ENCODE peak calls at places on chromosomes 12 and 14, in seven cellular contexts. One of them, this sample, is unnamed.

GRCh38 chr12:29763301-29763683 is 20.4 kb downstream of the TMTC1 start:
- DNase-seq in GM04504: no peak
- DNase-seq in GM23248: no peak
- DNase-seq in T-helper 9 cell: no peak
- DNase-seq in activated CD4-positive, CD25-positive, alpha-beta regulatory T cell treated with anti-CD3 and anti-CD28 coated beads, Interleukin-2, amount 50 U/mL, for 16 hours: no peak
- DNase-seq in fibroblast of pulmonary artery: no peak
- DNase-seq in naive B cell: no peak
- DNase-seq in this sample: no peak

GRCh38 chr12:101256271-101256670 is 23.6 kb upstream of the UTP20 start:
- DNase-seq in T-helper 9 cell: no peak
- DNase-seq in naive B cell: no peak
- DNase-seq in GM04504: no peak
- DNase-seq in activated CD4-positive, CD25-positive, alpha-beta regulatory T cell treated with anti-CD3 and anti-CD28 coated beads, Interleukin-2, amount 50 U/mL, for 16 hours: no peak
- DNase-seq in GM23248: peak
- DNase-seq in fibroblast of pulmonary artery: no peak
- DNase-seq in this sample: no peak

GRCh38 chr12:4270016-4270669 is 3.4 kb upstream of the CCND2 start:
- DNase-seq in activated CD4-positive, CD25-positive, alpha-beta regulatory T cell treated with anti-CD3 and anti-CD28 coated beads, Interleukin-2, amount 50 U/mL, for 16 hours: no peak
- DNase-seq in fibroblast of pulmonary artery: no peak
- DNase-seq in T-helper 9 cell: no peak
- DNase-seq in GM23248: no peak
- DNase-seq in naive B cell: peak
- DNase-seq in GM04504: no peak
- DNase-seq in this sample: no peak

GRCh38 chr14:55386037-55386798 is 25.4 kb downstream of the ATG14 start:
- DNase-seq in naive B cell: no peak
- DNase-seq in GM04504: no peak
- DNase-seq in activated CD4-positive, CD25-positive, alpha-beta regulatory T cell treated with anti-CD3 and anti-CD28 coated beads, Interleukin-2, amount 50 U/mL, for 16 hours: no peak
- DNase-seq in T-helper 9 cell: no peak
- DNase-seq in GM23248: no peak
- DNase-seq in fibroblast of pulmonary artery: no peak
- DNase-seq in this sample: no peak

GRCh38 chr12:3732901-3733300 is 20.0 kb downstream of the CRACR2A start:
- DNase-seq in fibroblast of pulmonary artery: no peak
- DNase-seq in T-helper 9 cell: no peak
- DNase-seq in activated CD4-positive, CD25-positive, alpha-beta regulatory T cell treated with anti-CD3 and anti-CD28 coated beads, Interleukin-2, amount 50 U/mL, for 16 hours: no peak
- DNase-seq in GM04504: no peak
- DNase-seq in GM23248: no peak
- DNase-seq in naive B cell: no peak
- DNase-seq in this sample: no peak

GRCh38 chr12:103279444-103279843 is 216.3 kb downstream of the C12orf42 start:
- DNase-seq in GM04504: no peak
- DNase-seq in fibroblast of pulmonary artery: no peak
- DNase-seq in T-helper 9 cell: no peak
- DNase-seq in GM23248: no peak
- DNase-seq in activated CD4-positive, CD25-positive, alpha-beta regulatory T cell treated with anti-CD3 and anti-CD28 coated beads, Interleukin-2, amount 50 U/mL, for 16 hours: no peak
- DNase-seq in naive B cell: no peak
- DNase-seq in this sample: no peak

GRCh38 chr12:80412343-80412953 is 31.6 kb upstream of the PTPRQ start:
- DNase-seq in T-helper 9 cell: no peak
- DNase-seq in fibroblast of pulmonary artery: peak
- DNase-seq in GM04504: peak
- DNase-seq in activated CD4-positive, CD25-positive, alpha-beta regulatory T cell treated with anti-CD3 and anti-CD28 coated beads, Interleukin-2, amount 50 U/mL, for 16 hours: no peak
- DNase-seq in GM23248: peak
- DNase-seq in naive B cell: no peak
- DNase-seq in this sample: peak

GRCh38 chr12:34394211-34395055 is 372.1 kb downstream of the ALG10 start:
- DNase-seq in GM04504: no peak
- DNase-seq in fibroblast of pulmonary artery: no peak
- DNase-seq in activated CD4-positive, CD25-positive, alpha-beta regulatory T cell treated with anti-CD3 and anti-CD28 coated beads, Interleukin-2, amount 50 U/mL, for 16 hours: no peak
- DNase-seq in T-helper 9 cell: no peak
- DNase-seq in naive B cell: no peak
- DNase-seq in GM23248: no peak
- DNase-seq in this sample: no peak

GRCh38 chr14:101323111-101323510 is 238.2 kb upstream of the DIO3 start:
- DNase-seq in GM23248: no peak
- DNase-seq in naive B cell: no peak
- DNase-seq in activated CD4-positive, CD25-positive, alpha-beta regulatory T cell treated with anti-CD3 and anti-CD28 coated beads, Interleukin-2, amount 50 U/mL, for 16 hours: no peak
- DNase-seq in GM04504: no peak
- DNase-seq in fibroblast of pulmonary artery: no peak
- DNase-seq in T-helper 9 cell: no peak
- DNase-seq in this sample: no peak

GRCh38 chr14:72024043-72024407 is 91.8 kb downstream of the RGS6 start:
- DNase-seq in GM04504: no peak
- DNase-seq in T-helper 9 cell: no peak
- DNase-seq in fibroblast of pulmonary artery: peak
- DNase-seq in naive B cell: no peak
- DNase-seq in GM23248: peak
- DNase-seq in activated CD4-positive, CD25-positive, alpha-beta regulatory T cell treated with anti-CD3 and anti-CD28 coated beads, Interleukin-2, amount 50 U/mL, for 16 hours: peak
- DNase-seq in this sample: no peak

GRCh38 chr14:71142375-71143038 is 235.2 kb downstream of the PCNX1 start:
- DNase-seq in fibroblast of pulmonary artery: peak
- DNase-seq in GM23248: peak
- DNase-seq in naive B cell: peak
- DNase-seq in activated CD4-positive, CD25-positive, alpha-beta regulatory T cell treated with anti-CD3 and anti-CD28 coated beads, Interleukin-2, amount 50 U/mL, for 16 hours: no peak
- DNase-seq in T-helper 9 cell: no peak
- DNase-seq in GM04504: peak
- DNase-seq in this sample: peak

This sample was measured in AG09319.